ENCODE peak calls at places on chromosomes 13 and 19, in eight cellular contexts. Q is naive thymus-derived CD8-positive, alpha-beta T cell; P is HCEC 1CT; I is activated CD8-positive, alpha-beta memory T cell treated with anti-CD3 and anti-CD28 coated beads for 1 hour; Y is PC-3; T is GM23248; V is hippocampal formation; J is NCI-H774. R is an unnamed sample.

GRCh38 chr19:42076375-42076944 is 494 bp downstream of the ZNF574 start:
- DNase-seq in P (no peak), Y (peak; percentile 4), T (no peak), V (no peak), I (peak; percentile 21), Q (no peak), J (no peak), R (no peak)

GRCh38 chr13:22027561-22027960 is 356.7 kb downstream of the FGF9 start:
- DNase-seq in V (no peak), Y (no peak), P (no peak), Q (no peak), J (no peak), I (no peak), T (no peak), R (no peak)

GRCh38 chr19:41307954-41308449 is 2.0 kb upstream of the CCDC97 start:
- DNase-seq in T (no peak), Y (no peak), J (no peak), Q (no peak), I (no peak), P (no peak), V (no peak), R (no peak)

GRCh38 chr13:114115191-114115671 is 17.2 kb downstream of the RASA3 start:
- DNase-seq in I (no peak), P (peak; percentile 95), Y (peak; percentile 80), J (no peak), V (no peak), T (peak; percentile 90), Q (no peak), R (no peak)

GRCh38 chr13:63449549-63449948 is 2033.9 kb upstream of the PCDH20 start:
- DNase-seq in Q (no peak), T (no peak), J (no peak), V (no peak), Y (no peak), I (no peak), P (no peak), R (no peak)

GRCh38 chr13:46995874-46996273 is 99.0 kb upstream of the HTR2A start:
- DNase-seq in P (no peak), Q (no peak), J (no peak), T (no peak), Y (no peak), I (no peak), V (no peak), R (no peak)

GRCh38 chr19:48501446-48501960 is 10.1 kb downstream of the LMTK3 start:
- DNase-seq in I (no peak), Y (peak; percentile 88), V (no peak), Q (peak; percentile 62), T (no peak), J (peak; percentile 97), P (no peak), R (no peak)

GRCh38 chr19:18967358-18968146 is 26.5 kb upstream of the HOMER3 start:
- DNase-seq in Q (no peak), J (no peak), V (peak; percentile 16), I (no peak), Y (peak; percentile 77), T (peak; percentile 85), P (no peak), R (peak; percentile 60)

GRCh38 chr13:98144501-98145350 is 1.8 kb downstream of the FARP1 start:
- DNase-seq in I (no peak), T (peak; percentile 79), Q (no peak), Y (peak; percentile 62), V (peak; percentile 17), P (peak; percentile 58), J (no peak), R (no peak)

GRCh38 chr19:1980068-1980467 is 35.4 kb downstream of the BTBD2 start:
- DNase-seq in P (no peak), Y (no peak), V (no peak), T (no peak), Q (no peak), J (no peak), I (no peak), R (no peak)

GRCh38 chr19:13441810-13442512 is 64.3 kb downstream of the CACNA1A start:
- DNase-seq in Y (peak; percentile 80), T (peak; percentile 60), V (no peak), Q (peak; percentile 39), I (peak; percentile 31), P (no peak), J (no peak), R (peak; percentile 15)

GRCh38 chr19:47240561-47240960 is 9.6 kb upstream of the BBC3 start:
- DNase-seq in I (no peak), Q (no peak), V (no peak), P (no peak), Y (no peak), J (no peak), T (no peak), R (no peak)

GRCh38 chr13:41065098-41065497 is 3.8 kb downstream of the WBP4 start:
- DNase-seq in Q (no peak), V (no peak), Y (no peak), J (no peak), I (no peak), T (peak; percentile 75), P (peak; percentile 72), R (no peak)

GRCh38 chr19:5993516-5994406 is 15.8 kb upstream of the RANBP3 start:
- DNase-seq in Y (peak; percentile 30), Q (no peak), V (no peak), I (no peak), J (no peak), T (no peak), P (no peak), R (peak; percentile 55)

GRCh38 chr13:33490461-33491327 is 205.1 kb upstream of the STARD13 start:
- DNase-seq in Y (no peak), J (no peak), P (no peak), Q (no peak), V (peak; percentile 17), I (no peak), T (peak; percentile 23), R (no peak)

GRCh38 chr13:50094615-50095293 is 79.5 kb downstream of the KCNRG start:
- DNase-seq in Y (peak; percentile 50), Q (no peak), J (no peak), P (no peak), I (no peak), V (no peak), T (peak; percentile 42), R (no peak)

R was measured in left ventricle myocardium inferior.